ENCODE peak calls at places on chromosomes 11 and 22, in ten cellular contexts. U, M, C, L, Q, B, Y, P, J and S are unnamed samples.

GRCh38 chr11:9574556-9574805 is 1.0 kb downstream of the WEE1 start:
- DNase-seq in U (no peak), M (no peak), C (peak), L (no peak), Q (no peak), B (peak), Y (no peak), P (peak), J (no peak), S (no peak)

GRCh38 chr11:124415356-124415923 is 9.2 kb downstream of the OR8B4 start:
- DNase-seq in U (no peak), M (peak), C (peak), L (no peak), Q (no peak), B (peak), Y (peak), P (no peak), J (no peak), S (no peak)

GRCh38 chr11:112584674-112585073 is 324.0 kb upstream of the PLET1 start:
- DNase-seq in U (peak), M (no peak), C (no peak), L (no peak), Q (no peak), B (peak), Y (no peak), P (no peak), J (no peak), S (no peak)

GRCh38 chr22:32127904-32128303 is 31.2 kb downstream of the C22orf42 start:
- DNase-seq in U (no peak), M (no peak), C (no peak), L (peak), Q (no peak), B (peak), Y (no peak), P (no peak), J (no peak), S (no peak)

GRCh38 chr22:22552630-22553029 is 6.4 kb downstream of the PRAME start:
- DNase-seq in U (no peak), M (no peak), C (peak), L (no peak), Q (no peak), B (peak), Y (no peak), P (no peak), J (no peak), S (peak)

GRCh38 chr11:75339685-75340409 is 11.6 kb downstream of the ARRB1 start:
- DNase-seq in U (no peak), M (no peak), C (no peak), L (no peak), Q (no peak), B (no peak), Y (peak), P (no peak), J (no peak), S (no peak)

GRCh38 chr11:2744166-2744565 is 44.4 kb upstream of the KCNQ1OT1 start:
- DNase-seq in U (no peak), M (no peak), C (no peak), L (no peak), Q (no peak), B (no peak), Y (no peak), P (no peak), J (no peak), S (no peak)

GRCh38 chr22:23179381-23180294 is 671 bp upstream of the BCR start:
- DNase-seq in U (peak), M (no peak), C (peak), L (no peak), Q (no peak), B (peak), Y (no peak), P (peak), J (no peak), S (no peak)

GRCh38 chr11:110429614-110430266 is at the start of gene FDX1:
- DNase-seq in U (peak), M (peak), C (peak), L (peak), Q (peak), B (peak), Y (peak), P (peak), J (peak), S (peak)

GRCh38 chr22:33605686-33606085 is 314.6 kb downstream of the LARGE1 start:
- DNase-seq in U (no peak), M (no peak), C (no peak), L (no peak), Q (no peak), B (no peak), Y (no peak), P (no peak), J (no peak), S (peak)

GRCh38 chr11:91997178-91997577 is 227.4 kb upstream of the FAT3 start:
- DNase-seq in U (no peak), M (no peak), C (no peak), L (no peak), Q (no peak), B (no peak), Y (no peak), P (no peak), J (no peak), S (no peak)

GRCh38 chr11:94134651-94135512 is 6.2 kb downstream of the PANX1 start:
- DNase-seq in U (no peak), M (peak), C (peak), L (no peak), Q (peak), B (no peak), Y (no peak), P (no peak), J (no peak), S (no peak)

GRCh38 chr11:48122656-48123055 is 94.0 kb upstream of the OR4B1 start:
- DNase-seq in U (no peak), M (no peak), C (no peak), L (no peak), Q (no peak), B (no peak), Y (no peak), P (no peak), J (no peak), S (no peak)

GRCh38 chr11:33735166-33735425 is 1.1 kb downstream of the CD59 start:
- DNase-seq in U (no peak), M (no peak), C (no peak), L (no peak), Q (no peak), B (peak), Y (no peak), P (no peak), J (no peak), S (no peak)

GRCh38 chr11:2527621-2528291 is 82.9 kb downstream of the KCNQ1 start:
- DNase-seq in U (no peak), M (no peak), C (no peak), L (no peak), Q (no peak), B (no peak), Y (no peak), P (peak), J (no peak), S (no peak)